ENCODE peak calls at places on chromosomes 3 and 15, in eight cellular contexts. P is NCI-H1436 treated with DMSO at 0.1 percent for 48 hours; L is stimulated activated CD4-positive, alpha-beta T cell treated with anti-CD3 and anti-CD28 coated beads, Interleukin-4, amount 100 ng/mL, for 1 hour; S is GM03348; W is amniotic stem cell; M is fibroblast of pulmonary artery; V is activated effector memory CD4-positive, alpha-beta T cell treated with Interleukin-2 at 50 U/mL for 16 hours; C is A172. U is an unnamed sample.

GRCh38 chr15:85443593-85444328 is 63.4 kb downstream of the AKAP13 start:
- DNase-seq in S (no peak), M (peak), P (no peak), L (no peak), V (no peak), W (no peak), C (peak), U (no peak)

GRCh38 chr15:71444866-71445590 is 329.8 kb downstream of the THSD4 start:
- DNase-seq in W (no peak), S (no peak), M (no peak), L (no peak), P (no peak), V (no peak), C (peak), U (no peak)

GRCh38 chr3:150469031-150469930 is 61.2 kb downstream of the TSC22D2 start:
- DNase-seq in W (peak), L (no peak), M (peak), S (peak), V (no peak), C (peak), P (no peak), U (peak)

GRCh38 chr3:182124187-182124586 is 412.5 kb downstream of the SOX2 start:
- DNase-seq in V (no peak), W (no peak), L (no peak), P (no peak), S (no peak), M (no peak), C (no peak), U (no peak)

GRCh38 chr3:110343376-110343775 is 728.2 kb upstream of the NECTIN3 start:
- DNase-seq in C (peak), M (peak), P (no peak), W (no peak), V (no peak), S (peak), L (no peak), U (no peak)

GRCh38 chr3:62630664-62631063 is 244.6 kb downstream of the CADPS start:
- DNase-seq in W (no peak), M (no peak), S (no peak), V (no peak), L (no peak), C (no peak), P (no peak), U (no peak)

GRCh38 chr3:45838466-45838865 is 3.5 kb downstream of the LZTFL1 start:
- DNase-seq in W (no peak), L (no peak), P (no peak), C (no peak), S (no peak), M (no peak), V (no peak), U (no peak)

GRCh38 chr3:60555704-60556340 is 695.4 kb downstream of the FHIT start:
- DNase-seq in S (peak), M (no peak), W (no peak), V (no peak), L (no peak), P (no peak), C (peak), U (no peak)

GRCh38 chr15:82040862-82041261 is 5.0 kb downstream of the MEX3B start:
- DNase-seq in L (no peak), S (no peak), W (no peak), M (no peak), P (peak), V (no peak), C (no peak), U (no peak)

GRCh38 chr3:145182196-145182911 is 978.6 kb downstream of the PLOD2 start:
- DNase-seq in S (no peak), W (no peak), V (no peak), C (peak), P (no peak), M (no peak), L (no peak), U (no peak)

GRCh38 chr15:41640985-41641384 is 19.2 kb upstream of the MGA start:
- DNase-seq in M (no peak), L (no peak), S (no peak), C (no peak), P (no peak), V (no peak), W (no peak), U (no peak)

GRCh38 chr15:73305331-73306211 is 63.2 kb downstream of the HCN4 start:
- DNase-seq in V (no peak), L (no peak), W (peak), S (peak), P (peak), C (peak), M (peak), U (no peak)

GRCh38 chr3:53478166-53478830 is 16.1 kb upstream of the CACNA1D start:
- DNase-seq in V (no peak), C (no peak), M (no peak), P (no peak), S (no peak), W (no peak), L (no peak), U (no peak)

GRCh38 chr3:122233109-122233952 is 49.9 kb downstream of the CASR start:
- DNase-seq in C (no peak), M (no peak), L (no peak), S (no peak), V (no peak), W (no peak), P (no peak), U (no peak)

GRCh38 chr3:128849776-128850542 is 29.5 kb upstream of the ACAD9 start:
- DNase-seq in P (no peak), L (no peak), S (peak), V (no peak), W (no peak), C (no peak), M (peak), U (no peak)